ENCODE peak calls at places on chromosomes 3 and 15, in four cellular contexts. J, M, E and Q are unnamed samples.

GRCh38 chr3:90015688-90016356 is 908.4 kb downstream of the EPHA3 start:
- DNase-seq in E (no peak), M (no peak), J (no peak), Q (no peak)

GRCh38 chr3:119304201-119304713 is 10.1 kb downstream of the ARHGAP31 start:
- DNase-seq in E (no peak), M (no peak), J (no peak), Q (no peak)

GRCh38 chr3:99952306-99952705 is 134.6 kb downstream of the CMSS1 start:
- DNase-seq in E (no peak), J (no peak), M (no peak), Q (no peak)

GRCh38 chr15:92733090-92733933 is 77.7 kb upstream of the FAM174B start:
- DNase-seq in M (no peak), J (no peak), E (no peak), Q (no peak)

GRCh38 chr15:40785158-40785557 is 15.4 kb downstream of the C15orf62 start:
- DNase-seq in J (no peak), M (no peak), E (no peak), Q (no peak)

GRCh38 chr3:11238880-11239279 is 33.3 kb upstream of the ATG7 start:
- DNase-seq in M (no peak), E (no peak), J (no peak), Q (no peak)

GRCh38 chr3:126911162-126912026 is 71.5 kb upstream of the PLXNA1 start:
- DNase-seq in E (no peak), J (no peak), M (peak), Q (no peak)

GRCh38 chr3:119301001-119301400 is 6.8 kb downstream of the ARHGAP31 start:
- DNase-seq in J (no peak), M (no peak), E (no peak), Q (no peak)

GRCh38 chr3:57951106-57951882 is 56.9 kb upstream of the FLNB start:
- DNase-seq in J (no peak), M (no peak), E (no peak), Q (no peak)

GRCh38 chr3:124837730-124838186 is 49.4 kb downstream of the ITGB5 start:
- DNase-seq in M (peak), E (peak), J (peak), Q (no peak)

GRCh38 chr3:10357095-10357494 is 36.2 kb upstream of the SEC13 start:
- DNase-seq in J (no peak), E (no peak), M (no peak), Q (no peak)

GRCh38 chr3:126473292-126474168 is 2.2 kb downstream of the ZXDC start:
- DNase-seq in M (no peak), J (no peak), E (no peak), Q (no peak)

GRCh38 chr3:149969110-149969944 is 1.4 kb downstream of the PFN2 start:
- DNase-seq in M (peak), E (peak), J (no peak), Q (peak)

GRCh38 chr3:106085998-106086397 is 217.2 kb upstream of the CBLB start:
- DNase-seq in M (no peak), J (no peak), E (no peak), Q (no peak)

GRCh38 chr3:192772495-192772894 is 45.2 kb upstream of the FGF12 start:
- DNase-seq in M (peak), E (peak), J (no peak), Q (no peak)

GRCh38 chr3:47897954-47898353 is 95.0 kb downstream of the DHX30 start:
- DNase-seq in E (no peak), M (no peak), J (no peak), Q (no peak)

GRCh38 chr3:186057594-186057993 is 51.3 kb downstream of the ETV5 start:
- DNase-seq in M (no peak), J (no peak), E (no peak), Q (no peak)

GRCh38 chr3:181384970-181385369 is 326.8 kb upstream of the SOX2 start:
- DNase-seq in M (no peak), E (no peak), J (no peak), Q (no peak)

GRCh38 chr15:69789648-69790393 is 307.9 kb downstream of the TLE3 start:
- DNase-seq in J (no peak), E (no peak), M (no peak), Q (no peak)

GRCh38 chr3:128967748-128968147 is 26.1 kb downstream of the CFAP92 start:
- DNase-seq in E (no peak), J (no peak), M (no peak), Q (no peak)

GRCh38 chr3:52221141-52221562 is 4.3 kb downstream of the TLR9 start:
- DNase-seq in M (no peak), E (no peak), J (no peak), Q (no peak)

GRCh38 chr3:52705688-52706686 is at the start of the genes GLT8D1 and SPCS1:
- DNase-seq in E (peak), J (peak), M (peak), Q (peak)

GRCh38 chr3:185825639-185826481 is 1.0 kb upstream of the IGF2BP2 start:
- DNase-seq in J (peak), E (peak), M (peak), Q (peak)

GRCh38 chr3:12143949-12144504 is 14.7 kb downstream of the TIMP4 start:
- DNase-seq in E (no peak), J (no peak), M (no peak), Q (no peak)

GRCh38 chr15:60134609-60135008 is 130.5 kb downstream of the FOXB1 start:
- DNase-seq in M (no peak), J (no peak), E (no peak), Q (no peak)

GRCh38 chr15:65331811-65332210 is 27.3 kb downstream of the RNU5B-1 start:
- DNase-seq in M (no peak), E (no peak), J (no peak), Q (no peak)
- TF ChIP-seq CTCF in M (no peak), E (no peak), J (no peak), Q (no peak)

GRCh38 chr3:189902230-189903186 is 218.2 kb downstream of the P3H2 start:
- DNase-seq in M (no peak), E (no peak), J (no peak), Q (no peak)
- TF ChIP-seq CTCF in M (no peak), E (no peak), J (no peak), Q (no peak)

GRCh38 chr3:73604491-73604890 is 20.2 kb downstream of the PDZRN3 start:
- DNase-seq in E (no peak), M (no peak), J (no peak), Q (no peak)

GRCh38 chr3:73608805-73609641 is 15.7 kb downstream of the PDZRN3 start:
- DNase-seq in E (no peak), J (no peak), M (no peak), Q (no peak)

GRCh38 chr3:73603771-73604171 is 21.0 kb downstream of the PDZRN3 start:
- DNase-seq in J (no peak), M (no peak), E (no peak), Q (no peak)

GRCh38 chr3:73605388-73605787 is 19.4 kb downstream of the PDZRN3 start:
- DNase-seq in J (no peak), M (no peak), E (no peak), Q (no peak)

DNA sequence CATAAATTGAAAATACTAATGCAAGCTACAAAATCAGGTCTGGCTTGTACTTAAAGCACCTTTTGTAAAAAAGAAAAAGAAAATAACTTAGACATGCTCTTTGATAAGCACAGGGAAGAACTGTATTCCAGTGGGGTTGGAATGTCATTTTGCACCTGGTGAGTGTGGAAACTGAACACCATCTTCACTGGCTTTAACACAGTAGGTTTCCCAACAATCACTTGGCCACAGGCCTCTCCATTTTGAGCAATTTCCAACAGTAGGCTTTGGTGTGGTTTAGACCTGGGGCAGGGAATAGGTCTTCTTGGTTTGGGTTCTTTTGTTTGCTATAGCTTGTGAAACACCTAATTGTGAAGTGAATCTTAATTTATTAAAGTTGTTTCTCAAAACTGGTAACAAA is 18.9 kb downstream of the PDZRN3 start:
- DNase-seq in M (no peak), E (no peak), J (no peak), Q (no peak)
- TF ChIP-seq CTCF in M (no peak), E (no peak), J (no peak), Q (no peak)

GRCh38 chr3:1092061-1092460 is 763 bp upstream of the CNTN6 start:
- DNase-seq in J (no peak), M (no peak), E (no peak), Q (no peak)

GRCh38 chr3:1088503-1088902 is 4.3 kb upstream of the CNTN6 start:
- DNase-seq in J (no peak), E (no peak), M (no peak), Q (no peak)

GRCh38 chr3:1091276-1091675 is 1.5 kb upstream of the CNTN6 start:
- DNase-seq in M (no peak), J (no peak), E (no peak), Q (no peak)

GRCh38 chr3:1082024-1082633 is 10.7 kb upstream of the CNTN6 start:
- DNase-seq in M (no peak), J (no peak), E (peak), Q (peak)

DNA sequence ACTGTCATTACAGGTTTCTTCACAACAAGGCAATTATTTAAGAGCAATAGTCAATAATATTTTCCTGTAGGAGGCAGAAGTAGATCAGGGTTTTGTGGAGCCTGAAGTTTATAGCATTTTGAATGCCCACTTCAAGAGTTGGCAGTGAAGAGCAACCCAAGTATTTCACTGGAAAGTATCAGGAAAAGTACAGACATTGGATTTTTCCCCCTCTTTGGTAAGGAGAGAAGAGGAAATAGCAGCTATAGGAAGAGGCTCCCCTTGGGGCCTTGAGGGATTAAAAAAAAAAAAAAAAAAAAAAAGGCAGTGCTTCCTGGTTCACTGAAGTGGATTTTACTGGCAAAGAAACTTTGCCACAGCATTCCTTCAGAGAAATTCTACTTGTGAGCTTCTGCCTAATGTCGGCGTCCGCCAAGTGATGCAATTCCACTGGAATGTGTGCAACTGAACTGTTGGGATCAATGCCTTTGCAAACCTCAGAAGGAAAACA is 5.7 kb upstream of the CNTN6 start:
- DNase-seq in E (no peak), J (no peak), M (no peak), Q (no peak)
- TF ChIP-seq CTCF in E (peak), J (no peak), M (no peak), Q (no peak)